ENCODE peak calls at places on chromosomes 16 and 17, in ten cellular contexts. N is heart left ventricle, L is GM12865, V is hepatocyte, K is mucosa of descending colon, D is bronchial epithelial cell, W is epithelial cell of esophagus, U is nephron progenitor cell, S is WTC11, X is testis. P is an unnamed sample.

GRCh38 chr17:78933025-78933958 is 8.1 kb upstream of the TIMP2 start:
- DNase-seq in W (peak), L (peak), D (peak), V (peak), K (no peak), U (no peak), S (no peak), N (no peak), X (no peak), P (peak)

GRCh38 chr16:23959069-23959800 is 123.5 kb downstream of the PRKCB start:
- DNase-seq in U (no peak), X (peak), S (no peak), K (no peak), N (no peak), L (peak), V (no peak), W (no peak), D (no peak), P (peak)

GRCh38 chr16:84332975-84333684 is 35.2 kb upstream of the ATP2C2 start:
- DNase-seq in W (no peak), D (no peak), S (no peak), N (no peak), X (no peak), K (no peak), U (peak), V (no peak), L (no peak), P (no peak)

GRCh38 chr17:31558748-31559646 is 167.5 kb downstream of the RAB11FIP4 start:
- DNase-seq in X (peak), N (peak), S (peak), W (peak), K (peak), L (peak), U (peak), V (peak), D (peak), P (peak)

GRCh38 chr16:69319381-69319780 is 8.2 kb downstream of the VPS4A start:
- DNase-seq in U (no peak), S (no peak), W (no peak), N (no peak), L (no peak), X (no peak), K (no peak), D (no peak), V (no peak), P (no peak)

GRCh38 chr17:30600830-30601494 is 123.8 kb downstream of the GOSR1 start:
- DNase-seq in K (no peak), W (peak), V (peak), S (no peak), X (peak), U (peak), D (peak), N (no peak), L (peak), P (peak)

GRCh38 chr17:27282054-27282501 is 11.8 kb upstream of the WSB1 start:
- DNase-seq in K (no peak), N (no peak), X (no peak), W (no peak), U (no peak), S (no peak), L (peak), V (no peak), D (no peak), P (no peak)

GRCh38 chr17:4475001-4475400 is 23.7 kb upstream of the SPNS2 start:
- DNase-seq in K (no peak), X (no peak), N (no peak), L (no peak), S (no peak), U (no peak), D (no peak), V (no peak), W (no peak), P (no peak)

GRCh38 chr16:2008631-2009301 is 855 bp downstream of the ZNF598 start:
- DNase-seq in D (no peak), V (no peak), N (no peak), L (peak), W (peak), U (no peak), K (peak), S (no peak), X (no peak), P (peak)

GRCh38 chr16:48160575-48160974 is 4.8 kb upstream of the ABCC12 start:
- DNase-seq in U (no peak), S (no peak), W (no peak), X (no peak), K (no peak), N (no peak), V (no peak), L (no peak), D (no peak), P (no peak)

GRCh38 chr16:27458987-27459688 is 57.2 kb downstream of the IL21R start:
- DNase-seq in N (no peak), D (no peak), V (no peak), X (no peak), S (no peak), L (no peak), K (peak), W (no peak), U (no peak), P (no peak)

GRCh38 chr16:84617068-84617630 is 729 bp downstream of the COTL1 start:
- DNase-seq in S (peak), W (peak), X (no peak), D (no peak), K (peak), N (peak), V (peak), L (peak), U (peak), P (peak)

GRCh38 chr17:8173871-8174322 is 2.3 kb downstream of the TMEM107 start:
- DNase-seq in K (no peak), X (no peak), W (no peak), L (no peak), U (no peak), S (no peak), D (no peak), N (no peak), V (peak), P (no peak)

GRCh38 chr16:55508941-55509920 is at the start of gene LPCAT2:
- DNase-seq in S (peak), W (peak), V (peak), X (peak), L (peak), D (peak), K (peak), N (peak), U (peak), P (peak)

GRCh38 chr16:84572096-84572495 is 45.8 kb downstream of the COTL1 start:
- DNase-seq in W (no peak), V (no peak), N (no peak), X (no peak), D (no peak), K (no peak), S (no peak), L (no peak), U (no peak), P (no peak)

GRCh38 chr16:12178251-12178990 is 201.9 kb downstream of the SNX29 start:
- DNase-seq in N (peak), D (no peak), W (no peak), V (no peak), S (no peak), U (no peak), K (no peak), L (no peak), X (no peak), P (no peak)

GRCh38 chr17:53765609-53766008 is 57.1 kb upstream of the KIF2B start:
- DNase-seq in L (no peak), K (no peak), U (no peak), V (no peak), D (peak), W (peak), S (no peak), X (no peak), N (no peak), P (no peak)

GRCh38 chr16:28068976-28069375 is 5.5 kb upstream of the GSG1L start:
- DNase-seq in U (no peak), L (no peak), X (no peak), N (no peak), V (no peak), D (no peak), S (no peak), W (no peak), K (no peak), P (no peak)

GRCh38 chr16:86956437-86956836 is 360.8 kb downstream of the C16orf95 start:
- DNase-seq in X (no peak), L (no peak), W (no peak), U (no peak), K (no peak), V (no peak), D (no peak), N (no peak), S (no peak), P (peak)

GRCh38 chr16:20612551-20613470 is 36.6 kb upstream of the ACSM2B start:
- DNase-seq in N (no peak), S (no peak), D (no peak), W (no peak), K (no peak), X (peak), U (no peak), L (no peak), V (no peak), P (no peak)

GRCh38 chr17:49994085-49995054 is 654 bp downstream of the DLX3 start:
- DNase-seq in K (no peak), N (no peak), S (peak), D (no peak), X (no peak), U (no peak), L (no peak), W (no peak), V (peak), P (no peak)

GRCh38 chr17:9981344-9981915 is 76.4 kb upstream of the RCVRN start:
- DNase-seq in S (no peak), K (no peak), V (no peak), W (no peak), D (no peak), N (no peak), L (no peak), U (no peak), X (no peak), P (no peak)

GRCh38 chr16:52435573-52435972 is 111.4 kb downstream of the TOX3 start:
- DNase-seq in U (no peak), W (no peak), D (no peak), V (no peak), N (no peak), X (no peak), K (no peak), S (no peak), L (no peak), P (no peak)

GRCh38 chr16:54060599-54061355 is 225.8 kb downstream of the IRX3 start:
- DNase-seq in S (no peak), D (no peak), L (no peak), U (no peak), K (no peak), X (no peak), N (no peak), W (no peak), V (no peak), P (no peak)

GRCh38 chr17:81713004-81713555 is 996 bp downstream of the SLC25A10 start:
- DNase-seq in V (no peak), W (peak), K (peak), S (no peak), N (no peak), D (no peak), L (no peak), X (no peak), U (no peak), P (no peak)

GRCh38 chr17:81714412-81715106 is 2.5 kb downstream of the SLC25A10 start:
- DNase-seq in L (no peak), S (no peak), W (no peak), N (no peak), D (no peak), X (no peak), V (no peak), U (no peak), K (peak), P (no peak)

GRCh38 chr17:81712468-81713003 is 452 bp downstream of the SLC25A10 start:
- DNase-seq in N (no peak), V (peak), K (no peak), S (no peak), W (peak), D (no peak), U (peak), L (no peak), X (no peak), P (peak)

GRCh38 chr17:81715107-81715871 is 3.2 kb downstream of the SLC25A10 start:
- DNase-seq in X (no peak), L (no peak), D (no peak), S (no peak), V (no peak), U (no peak), K (no peak), N (no peak), W (no peak), P (no peak)

DNA sequence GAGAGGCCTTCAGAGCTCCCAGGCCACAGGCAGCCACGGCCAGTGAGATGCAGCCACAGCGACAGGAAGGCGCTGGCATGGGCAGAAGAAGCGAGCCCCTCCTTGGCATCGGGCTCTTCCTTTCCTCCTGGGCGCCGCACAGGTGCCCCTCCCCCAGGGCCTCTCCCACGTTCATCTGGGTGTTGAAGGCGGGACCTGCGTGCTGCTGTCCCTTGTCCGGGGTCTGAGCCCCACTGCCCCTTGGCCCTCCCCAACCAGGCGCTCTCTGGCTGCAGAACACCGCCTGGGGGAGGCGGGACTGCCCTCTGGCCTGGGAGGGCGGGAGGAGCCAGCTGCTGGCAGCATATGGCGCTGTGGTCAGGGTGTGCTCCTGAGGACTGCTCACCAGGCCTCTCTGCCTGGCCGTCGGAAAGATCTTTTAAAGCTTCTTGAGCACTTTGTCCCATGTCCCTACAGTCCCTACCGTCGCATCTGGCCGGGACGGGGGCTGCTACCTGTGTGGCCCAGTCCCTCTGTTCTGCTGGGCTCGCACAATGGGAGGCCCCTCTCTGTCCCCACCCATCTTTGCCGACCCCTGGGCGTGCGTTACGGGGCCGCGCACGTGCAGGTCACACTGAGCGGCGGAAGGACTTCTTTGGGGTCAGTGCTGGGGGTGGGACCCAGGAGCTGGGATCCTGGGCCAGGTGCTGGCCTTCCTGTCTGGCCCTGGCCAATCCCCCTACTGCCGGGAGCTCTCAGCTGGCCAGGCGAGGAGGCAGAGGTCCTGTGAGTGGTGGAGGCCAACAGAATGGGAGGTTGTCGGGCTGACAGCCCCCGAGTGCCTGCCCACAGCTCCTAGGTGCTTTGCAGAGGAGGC is 1.7 kb downstream of the SLC25A10 start:
- DNase-seq in X (peak), N (no peak), W (no peak), L (no peak), K (peak), S (no peak), V (peak), U (peak), D (no peak), P (no peak)
- TF ChIP-seq CTCF in X (no peak), N (no peak), W (no peak), L (no peak), K (no peak), S (no peak), V (no peak), U (no peak), D (no peak), P (no peak)

GRCh38 chr16:3444032-3444388 is 530 bp downstream of the NAA60 start:
- DNase-seq in D (peak), N (no peak), U (no peak), W (peak), V (peak), L (peak), X (peak), K (no peak), S (no peak), P (peak)
- TF ChIP-seq CTCF in D (no peak), N (no peak), U (no peak), W (no peak), V (no peak), L (no peak), X (peak), K (no peak), S (no peak), P (no peak)

DNA sequence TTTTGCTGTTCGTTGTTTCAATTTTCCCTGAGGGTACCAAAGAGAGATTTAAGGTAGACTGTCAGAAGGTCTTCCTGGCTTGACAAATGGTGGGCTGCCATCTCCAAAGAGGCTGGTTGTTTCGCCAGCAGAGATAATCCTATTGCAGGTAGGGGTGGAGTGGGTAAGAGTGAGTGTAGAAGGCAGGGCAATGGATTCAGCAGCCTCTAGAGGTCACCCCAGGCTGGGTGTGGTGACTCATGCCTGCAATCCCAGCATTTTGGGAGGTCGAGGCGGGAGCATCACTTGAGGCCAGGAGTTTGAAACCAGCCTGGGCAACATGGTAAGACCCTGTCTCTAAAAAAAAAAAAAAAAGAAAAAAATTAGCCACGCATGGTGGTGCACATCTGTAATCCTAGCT is 34.6 kb downstream of the DCAKD start:
- DNase-seq in L (no peak), N (no peak), S (peak), X (no peak), V (no peak), W (peak), U (no peak), D (peak), K (no peak), P (no peak)
- TF ChIP-seq CTCF in L (peak), N (no peak), S (peak), X (no peak), V (no peak), W (peak), U (no peak), D (peak), K (peak), P (peak)

GRCh38 chr16:67528222-67528869 is at the start of gene RIPOR1:
- DNase-seq in S (peak), K (peak), W (no peak), X (peak), L (no peak), V (peak), D (no peak), N (peak), U (peak), P (peak)

GRCh38 chr16:67528870-67529638 is 425 bp downstream of the RIPOR1 start:
- DNase-seq in S (peak), L (no peak), W (peak), X (no peak), K (peak), U (peak), D (no peak), V (peak), N (peak), P (peak)

GRCh38 chr16:67521095-67521804 is 7.4 kb upstream of the RIPOR1 start:
- DNase-seq in U (peak), L (peak), W (peak), V (peak), X (peak), K (peak), N (peak), D (peak), S (peak), P (peak)

GRCh38 chr16:67526149-67526732 is 2.4 kb upstream of the RIPOR1 start:
- DNase-seq in L (no peak), D (peak), W (peak), N (no peak), V (no peak), K (no peak), X (no peak), S (no peak), U (no peak), P (no peak)

GRCh38 chr16:67525176-67525860 is 3.3 kb upstream of the RIPOR1 start:
- DNase-seq in U (no peak), L (no peak), W (no peak), K (no peak), V (no peak), S (no peak), D (no peak), X (no peak), N (no peak), P (no peak)
- TF ChIP-seq CTCF in U (no peak), L (no peak), W (no peak), K (no peak), V (no peak), S (no peak), D (no peak), X (no peak), N (no peak), P (no peak)

GRCh38 chr17:57989011-57989345 is 924 bp upstream of the VEZF1 start:
- DNase-seq in U (no peak), X (peak), L (no peak), V (peak), K (no peak), D (no peak), N (peak), S (no peak), W (peak), P (no peak)
- TF ChIP-seq CTCF in U (no peak), X (no peak), L (no peak), V (peak), K (no peak), D (no peak), N (no peak), S (no peak), W (no peak), P (no peak)

GRCh38 chr16:76653390-76654026 is 376.3 kb downstream of the CNTNAP4 start:
- DNase-seq in U (peak), W (peak), X (peak), N (no peak), S (no peak), L (peak), K (no peak), V (peak), D (peak), P (peak)
- TF ChIP-seq CTCF in U (peak), W (peak), X (no peak), N (peak), S (no peak), L (peak), K (no peak), V (peak), D (peak), P (no peak)

DNA sequence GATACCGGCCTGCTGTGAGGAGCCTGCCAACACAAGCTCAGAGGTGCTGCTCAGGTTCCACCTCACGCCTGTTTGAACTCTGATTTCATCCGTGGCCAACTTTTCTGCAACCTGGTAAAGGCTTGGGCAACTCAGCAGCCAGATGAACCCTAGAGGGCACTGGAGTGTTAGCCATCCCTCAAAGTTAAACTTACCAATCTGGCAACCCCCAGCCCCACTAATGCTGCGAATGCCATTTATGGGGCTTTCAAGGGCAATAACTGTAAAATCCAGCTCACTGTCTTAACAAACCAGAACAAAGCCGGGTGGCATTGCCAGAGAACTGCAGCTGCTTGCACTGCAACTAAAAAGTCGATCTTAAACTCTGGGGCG is 105.5 kb downstream of the AXIN2 start:
- DNase-seq in V (peak), K (no peak), W (no peak), N (peak), D (no peak), X (no peak), L (peak), U (peak), S (peak), P (peak)
- TF ChIP-seq CTCF in V (peak), K (no peak), W (no peak), N (peak), D (peak), X (no peak), L (no peak), U (peak), S (no peak), P (no peak)

DNA sequence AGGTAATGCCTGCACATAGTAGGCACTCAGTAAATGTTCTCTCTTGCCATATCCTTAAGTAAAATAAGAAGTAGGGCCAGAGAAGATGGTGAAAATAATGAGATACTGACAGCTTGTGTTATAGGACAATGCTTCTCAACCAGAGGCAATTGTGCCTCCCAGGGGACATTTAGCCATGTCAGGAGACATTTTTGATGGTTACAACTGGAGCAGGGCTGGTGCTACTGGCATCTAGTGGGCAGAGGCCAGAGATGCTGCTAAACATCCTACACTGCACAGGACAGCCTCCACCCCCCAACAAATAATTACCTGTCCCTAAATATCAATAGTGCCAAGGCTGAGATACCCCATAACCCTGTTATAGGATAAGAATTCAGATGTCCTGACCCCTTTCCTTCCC is 1.7 kb downstream of the RAD51D start:
- DNase-seq in N (no peak), S (no peak), X (peak), L (peak), U (no peak), W (peak), K (no peak), V (no peak), D (peak), P (peak)
- TF ChIP-seq CTCF in N (no peak), S (no peak), X (no peak), L (peak), U (no peak), W (peak), K (no peak), V (no peak), D (peak), P (peak)

P was measured in activated CD8-positive, alpha-beta T cell treated with anti-CD3 and anti-CD28 coated beads for 36 hours.